ENCODE peak calls at places on chromosomes 7 and 10, in five cellular contexts. F, K, G, D and P are unnamed samples.

GRCh38 chr10:73650537-73651331 is 5.1 kb downstream of the SYNPO2L start:
- DNase-seq in D (peak), K (no peak), G (no peak), F (no peak), P (no peak)

GRCh38 chr7:151773795-151774194 is 103.1 kb downstream of the PRKAG2 start:
- DNase-seq in G (no peak), K (no peak), F (no peak), D (no peak), P (no peak)

GRCh38 chr10:52895066-52895465 is 122.5 kb upstream of the MBL2 start:
- DNase-seq in D (no peak), F (no peak), G (no peak), K (no peak), P (no peak)

GRCh38 chr7:21338728-21339164 is 89.1 kb upstream of the SP4 start:
- DNase-seq in G (no peak), F (no peak), D (no peak), K (no peak), P (no peak)

GRCh38 chr7:84939888-84940287 is 247.0 kb downstream of the SEMA3D start:
- DNase-seq in K (no peak), G (no peak), F (no peak), D (no peak), P (no peak)

GRCh38 chr7:100065452-100066186 is 15.9 kb downstream of the ZNF3 start:
- DNase-seq in K (no peak), F (no peak), D (no peak), G (peak), P (no peak)

GRCh38 chr10:109282510-109282909 is 640.8 kb downstream of the XPNPEP1 start:
- DNase-seq in F (no peak), K (no peak), G (no peak), D (no peak), P (no peak)

GRCh38 chr10:89213191-89213808 is 6.2 kb upstream of the CH25H start:
- DNase-seq in K (no peak), G (peak), F (peak), D (no peak), P (no peak)

GRCh38 chr10:132193907-132194552 is 7.3 kb downstream of the DPYSL4 start:
- DNase-seq in G (peak), K (no peak), F (peak), D (no peak), P (no peak)

GRCh38 chr10:78849731-78850130 is 219.0 kb upstream of the ZMIZ1 start:
- DNase-seq in G (no peak), K (no peak), F (no peak), D (no peak), P (no peak)

GRCh38 chr10:58475322-58476277 is 37.1 kb upstream of the BICC1 start:
- DNase-seq in G (no peak), K (no peak), D (no peak), F (no peak), P (no peak)

GRCh38 chr10:3676564-3676963 is 108.4 kb downstream of the KLF6 start:
- DNase-seq in D (no peak), F (no peak), G (no peak), K (no peak), P (no peak)

GRCh38 chr7:122515404-122515803 is 183.5 kb downstream of the RNF133 start:
- DNase-seq in G (no peak), D (no peak), F (peak), K (no peak), P (no peak)

GRCh38 chr7:92461027-92462003 is 14.0 kb downstream of the GATAD1 start:
- DNase-seq in K (no peak), F (peak), D (no peak), G (peak), P (peak)

GRCh38 chr10:50322075-50322474 is 70.8 kb upstream of the ASAH2 start:
- DNase-seq in D (no peak), G (peak), F (no peak), K (no peak), P (no peak)

GRCh38 chr10:101903827-101904520 is 60.4 kb upstream of the KCNIP2 start:
- DNase-seq in K (no peak), F (no peak), D (peak), G (no peak), P (no peak)

GRCh38 chr10:129888784-129889616 is 75.1 kb downstream of the EBF3 start:
- DNase-seq in G (peak), F (no peak), D (no peak), K (peak), P (peak)

GRCh38 chr7:136870799-136871487 is 2.5 kb downstream of the CHRM2 start:
- DNase-seq in F (no peak), D (no peak), K (no peak), G (no peak), P (peak)

GRCh38 chr10:24215193-24215592 is 6.3 kb downstream of the KIAA1217 start:
- DNase-seq in D (no peak), F (no peak), K (no peak), G (no peak), P (no peak)

GRCh38 chr10:98664329-98665042 is 217.8 kb upstream of the HPS1 start:
- DNase-seq in G (peak), K (no peak), D (peak), F (peak), P (peak)

GRCh38 chr10:91820144-91820543 is 21.9 kb downstream of the TNKS2 start:
- DNase-seq in D (no peak), F (no peak), G (no peak), K (no peak), P (no peak)

GRCh38 chr7:45568536-45569289 is 5.5 kb upstream of the ADCY1 start:
- DNase-seq in G (no peak), K (no peak), F (no peak), D (no peak), P (no peak)

GRCh38 chr7:80833289-80834104 is 85.4 kb downstream of the SEMA3C start:
- DNase-seq in K (no peak), D (no peak), F (no peak), G (no peak), P (no peak)

GRCh38 chr10:124155781-124156401 is 62.5 kb upstream of the CHST15 start:
- DNase-seq in D (no peak), K (no peak), G (no peak), F (no peak), P (no peak)

GRCh38 chr10:3071405-3072198 is 4.3 kb downstream of the PFKP start:
- DNase-seq in K (no peak), F (no peak), D (no peak), G (peak), P (no peak)

GRCh38 chr7:35630024-35630423 is 64.9 kb downstream of the HERPUD2 start:
- DNase-seq in D (no peak), G (no peak), K (no peak), F (no peak), P (no peak)

GRCh38 chr10:19945275-19945674 is 129.0 kb downstream of the PLXDC2 start:
- DNase-seq in F (no peak), D (no peak), K (no peak), G (no peak), P (no peak)

GRCh38 chr10:89295597-89295996 is 6.2 kb upstream of the IFIT2 start:
- DNase-seq in K (no peak), F (no peak), D (no peak), G (no peak), P (no peak)

GRCh38 chr7:85103352-85103751 is 83.5 kb downstream of the SEMA3D start:
- DNase-seq in D (no peak), F (no peak), G (no peak), K (no peak), P (no peak)

GRCh38 chr7:138091073-138091472 is 14.8 kb downstream of the AKR1D1 start:
- DNase-seq in D (peak), G (no peak), F (no peak), K (no peak), P (no peak)

GRCh38 chr10:28984431-28984830 is 304.4 kb upstream of the LYZL1 start:
- DNase-seq in G (peak), F (peak), D (no peak), K (no peak), P (no peak)

GRCh38 chr10:111142082-111142481 is 65.3 kb downstream of the ADRA2A start:
- DNase-seq in K (no peak), D (no peak), F (no peak), G (peak), P (peak)

GRCh38 chr10:78173360-78174020 is 139.8 kb downstream of the RPS24 start:
- DNase-seq in F (no peak), G (no peak), D (no peak), K (no peak), P (no peak)

GRCh38 chr7:100171087-100171681 is 2.8 kb upstream of the GAL3ST4 start:
- DNase-seq in K (no peak), G (no peak), F (no peak), D (no peak), P (peak)

GRCh38 chr7:85023066-85023687 is 163.7 kb downstream of the SEMA3D start:
- DNase-seq in F (peak), D (no peak), G (peak), K (no peak), P (no peak)

GRCh38 chr7:73906874-73907273 is 45.9 kb downstream of the TMEM270 start:
- DNase-seq in D (no peak), F (no peak), G (no peak), K (no peak), P (no peak)
- TF ChIP-seq ATF2 in D (no peak), F (no peak), G (no peak), K (no peak), P (no peak)

GRCh38 chr10:21337171-21337792 is 188.2 kb downstream of the SKIDA1 start:
- DNase-seq in D (no peak), K (no peak), G (no peak), F (no peak), P (no peak)

GRCh38 chr10:21334891-21335696 is 190.4 kb downstream of the SKIDA1 start:
- DNase-seq in F (peak), K (no peak), G (peak), D (no peak), P (no peak)

GRCh38 chr10:21340341-21340740 is 185.1 kb downstream of the SKIDA1 start:
- DNase-seq in D (no peak), K (no peak), F (no peak), G (no peak), P (no peak)

GRCh38 chr10:21330628-21331020 is 194.9 kb downstream of the SKIDA1 start:
- DNase-seq in F (no peak), K (no peak), G (no peak), D (no peak), P (no peak)

GRCh38 chr10:21336476-21337170 is 188.9 kb downstream of the SKIDA1 start:
- DNase-seq in G (peak), K (peak), F (peak), D (no peak), P (peak)
- TF ChIP-seq ATF2 in G (no peak), K (no peak), F (no peak), D (no peak), P (no peak)

DNA sequence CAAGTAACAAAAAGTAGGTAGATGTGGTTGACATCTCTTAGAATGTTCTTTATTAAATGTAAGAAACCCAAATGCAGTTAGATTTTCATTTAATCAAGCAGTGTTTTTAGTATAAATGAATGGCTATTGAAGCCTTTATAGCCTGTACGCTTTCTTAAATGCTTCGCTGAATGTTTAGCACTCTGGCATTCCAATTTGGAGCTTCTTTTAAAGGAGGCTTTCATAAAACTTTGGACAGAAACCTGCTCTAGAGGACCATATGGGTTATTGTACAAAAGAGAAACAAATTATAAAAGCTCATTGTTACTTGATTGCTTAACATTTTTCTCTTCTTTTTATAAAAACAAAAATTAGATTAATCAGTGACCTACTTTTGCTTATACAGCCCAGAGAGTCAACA is 59.5 kb downstream of the KCND2 start:
- DNase-seq in G (no peak), F (no peak), D (no peak), K (no peak), P (no peak)
- TF ChIP-seq ATF2 in G (no peak), F (no peak), D (no peak), K (no peak), P (no peak)

DNA sequence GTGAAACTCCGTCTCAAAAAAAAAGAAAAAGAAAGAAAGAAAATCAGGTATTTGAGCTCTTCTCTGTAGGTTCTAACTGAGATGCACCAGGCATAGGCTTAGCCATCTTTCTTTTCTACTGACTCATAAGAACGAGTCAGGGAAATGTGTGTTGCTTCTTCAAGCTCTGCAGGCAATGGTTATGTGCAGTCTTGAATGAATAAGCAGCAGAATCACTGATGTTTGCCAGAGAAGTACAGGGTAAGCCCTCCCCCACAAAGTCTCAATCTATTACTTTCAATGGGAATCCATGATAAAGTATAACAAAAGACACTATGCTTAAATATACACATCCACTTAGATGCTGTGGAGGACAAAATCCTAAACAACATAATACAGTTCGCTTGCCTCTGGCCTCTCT is 239.2 kb downstream of the PARD3 start:
- DNase-seq in D (no peak), K (no peak), G (no peak), F (no peak), P (no peak)
- TF ChIP-seq ATF2 in D (no peak), K (no peak), G (no peak), F (no peak), P (no peak)

GRCh38 chr7:30521532-30521931 is 16.9 kb upstream of the GGCT start:
- DNase-seq in F (no peak), G (peak), K (no peak), D (no peak), P (no peak)
- TF ChIP-seq ATF2 in F (no peak), G (no peak), K (no peak), D (no peak), P (no peak)

GRCh38 chr7:124550036-124550435 is 215.6 kb downstream of the GPR37 start:
- DNase-seq in K (no peak), F (no peak), D (no peak), G (no peak), P (no peak)
- TF ChIP-seq ATF2 in K (no peak), F (no peak), D (no peak), G (no peak), P (no peak)